ENCODE peak calls at places on chromosomes 12 and 14, in seven cellular contexts. One of them, this sample, is unnamed. For H3K4me1, the result is how much of the 10 kb centered on the place peaks cover.

GRCh38 chr12:75974323-75975273 is 57.0 kb downstream of the PHLDA1 start:
- DNase-seq in A549: no peak
- DNase-seq in HCT116: no peak
- DNase-seq in stomach: no peak
- DNase-seq in H1: no peak
- DNase-seq in Peyer's patch: no peak
- DNase-seq in uterus: no peak
- DNase-seq in this sample: no peak

GRCh38 chr14:64944861-64945260 is 2.3 kb upstream of the GPX2 start:
- DNase-seq in A549: no peak
- DNase-seq in HCT116: no peak
- DNase-seq in stomach: no peak
- DNase-seq in H1: no peak
- DNase-seq in Peyer's patch: peak
- DNase-seq in uterus: no peak
- DNase-seq in this sample: no peak

GRCh38 chr12:1948883-1949282 is 30.4 kb upstream of the CACNA2D4 start:
- DNase-seq in A549: no peak
- DNase-seq in HCT116: no peak
- DNase-seq in stomach: peak
- DNase-seq in H1: no peak
- DNase-seq in Peyer's patch: no peak
- DNase-seq in uterus: no peak
- DNase-seq in this sample: no peak

GRCh38 chr12:87025976-87026375 is 769.8 kb upstream of the MGAT4C start:
- DNase-seq in A549: no peak
- DNase-seq in HCT116: no peak
- DNase-seq in stomach: no peak
- DNase-seq in H1: no peak
- DNase-seq in Peyer's patch: no peak
- DNase-seq in uterus: no peak
- DNase-seq in this sample: no peak

GRCh38 chr14:71324767-71325272 is 417.6 kb downstream of the PCNX1 start:
- DNase-seq in A549: no peak
- DNase-seq in HCT116: no peak
- DNase-seq in stomach: no peak
- DNase-seq in H1: no peak
- DNase-seq in Peyer's patch: no peak
- DNase-seq in uterus: no peak
- DNase-seq in this sample: no peak

GRCh38 chr12:102990419-102990818 is 32.9 kb downstream of the ASCL1 start:
- DNase-seq in A549: no peak
- DNase-seq in HCT116: no peak
- DNase-seq in stomach: no peak
- DNase-seq in H1: no peak
- DNase-seq in Peyer's patch: no peak
- DNase-seq in uterus: no peak
- DNase-seq in this sample: no peak

GRCh38 chr14:20866963-20867362 is 24.2 kb upstream of the RNASE3 start:
- DNase-seq in A549: no peak
- DNase-seq in HCT116: peak
- DNase-seq in stomach: no peak
- DNase-seq in H1: no peak
- DNase-seq in Peyer's patch: no peak
- DNase-seq in uterus: no peak
- DNase-seq in this sample: no peak

GRCh38 chr12:76060111-76060510 is 24.4 kb downstream of the NAP1L1 start:
- DNase-seq in A549: no peak
- DNase-seq in HCT116: no peak
- DNase-seq in stomach: no peak
- DNase-seq in H1: no peak
- DNase-seq in Peyer's patch: no peak
- DNase-seq in uterus: no peak
- DNase-seq in this sample: no peak

GRCh38 chr12:48744251-48745008 is 27.9 kb upstream of the CCNT1 start:
- DNase-seq in A549: no peak
- DNase-seq in HCT116: no peak
- DNase-seq in stomach: no peak
- DNase-seq in H1: no peak
- DNase-seq in Peyer's patch: no peak
- DNase-seq in uterus: no peak
- DNase-seq in this sample: no peak

GRCh38 chr12:122643207-122643805 is 59.9 kb downstream of the HCAR2 start:
- DNase-seq in A549: no peak
- DNase-seq in HCT116: no peak
- DNase-seq in stomach: no peak
- DNase-seq in H1: no peak
- DNase-seq in Peyer's patch: no peak
- DNase-seq in uterus: no peak
- DNase-seq in this sample: no peak

GRCh38 chr12:29655861-29656260 is 127.9 kb downstream of the TMTC1 start:
- DNase-seq in A549: no peak
- DNase-seq in HCT116: no peak
- DNase-seq in stomach: no peak
- DNase-seq in H1: no peak
- DNase-seq in Peyer's patch: no peak
- DNase-seq in uterus: no peak
- DNase-seq in this sample: no peak

GRCh38 chr12:113734503-113734902 is 231.6 kb downstream of the RBM19 start:
- DNase-seq in A549: no peak
- DNase-seq in HCT116: no peak
- DNase-seq in stomach: no peak
- DNase-seq in H1: no peak
- DNase-seq in Peyer's patch: no peak
- DNase-seq in uterus: no peak
- DNase-seq in this sample: no peak

GRCh38 chr12:69534389-69534822 is 50.9 kb upstream of the CCT2 start:
- DNase-seq in A549: peak
- DNase-seq in HCT116: peak
- DNase-seq in stomach: no peak
- DNase-seq in H1: peak
- DNase-seq in Peyer's patch: peak
- DNase-seq in uterus: peak
- DNase-seq in this sample: peak

GRCh38 chr14:73833530-73834257 is 17.9 kb upstream of the PTGR2 start:
- DNase-seq in A549: no peak
- DNase-seq in HCT116: no peak
- DNase-seq in stomach: no peak
- DNase-seq in H1: no peak
- DNase-seq in Peyer's patch: no peak
- DNase-seq in uterus: no peak
- DNase-seq in this sample: no peak

GRCh38 chr12:46468813-46469212 is 96.2 kb upstream of the SLC38A2 start:
- DNase-seq in A549: no peak
- DNase-seq in HCT116: no peak
- DNase-seq in stomach: no peak
- DNase-seq in H1: no peak
- DNase-seq in Peyer's patch: no peak
- DNase-seq in uterus: no peak
- DNase-seq in this sample: no peak

GRCh38 chr12:46470975-46471374 is 98.4 kb upstream of the SLC38A2 start:
- DNase-seq in A549: no peak
- DNase-seq in HCT116: peak
- DNase-seq in stomach: no peak
- DNase-seq in H1: no peak
- DNase-seq in Peyer's patch: no peak
- DNase-seq in uterus: no peak
- DNase-seq in this sample: no peak

GRCh38 chr12:46471404-46471803 is 98.8 kb upstream of the SLC38A2 start:
- DNase-seq in A549: no peak
- DNase-seq in HCT116: no peak
- DNase-seq in stomach: no peak
- DNase-seq in H1: no peak
- DNase-seq in Peyer's patch: no peak
- DNase-seq in uterus: no peak
- DNase-seq in this sample: no peak

GRCh38 chr12:46468159-46468558 is 95.6 kb upstream of the SLC38A2 start:
- DNase-seq in A549: no peak
- DNase-seq in HCT116: peak
- DNase-seq in stomach: peak
- DNase-seq in H1: no peak
- DNase-seq in Peyer's patch: peak
- DNase-seq in uterus: no peak
- DNase-seq in this sample: no peak

DNA sequence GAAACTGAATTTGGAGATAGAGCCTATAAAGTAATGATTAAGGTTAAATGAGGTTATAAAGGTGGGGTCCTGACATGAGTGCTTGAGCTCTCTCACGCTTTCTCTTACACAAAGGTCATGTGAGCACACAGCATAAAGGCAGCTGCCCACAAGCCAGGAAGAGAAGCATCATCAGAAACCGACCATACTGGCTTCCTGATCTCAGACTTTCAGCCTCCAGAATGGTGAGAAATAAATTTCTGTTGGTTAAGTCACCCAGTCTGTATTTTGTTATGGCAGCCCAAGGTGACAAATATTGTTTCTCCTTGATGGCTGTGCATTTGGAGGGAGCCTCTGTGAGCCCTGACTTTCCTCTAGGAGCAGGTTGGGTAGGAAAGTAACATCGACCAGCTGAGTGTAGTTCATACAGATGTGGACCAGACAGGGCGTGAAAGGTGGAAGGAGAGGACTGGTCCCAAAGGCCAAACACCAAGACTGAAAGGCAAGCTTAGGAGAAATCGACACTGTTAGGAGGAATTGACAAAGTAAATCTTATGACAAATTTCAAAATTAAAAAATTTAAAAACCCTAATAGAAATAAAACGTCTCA is 97.6 kb upstream of the SLC38A2 start:
- DNase-seq in A549: no peak
- DNase-seq in HCT116: no peak
- DNase-seq in stomach: no peak
- DNase-seq in H1: no peak
- DNase-seq in Peyer's patch: peak
- DNase-seq in uterus: no peak
- DNase-seq in this sample: no peak
- H3K4me1 ChIP-seq in A549: half or more
- H3K4me1 ChIP-seq in HCT116: half or more
- H3K4me1 ChIP-seq in stomach: half or more
- H3K4me1 ChIP-seq in H1: under half
- H3K4me1 ChIP-seq in Peyer's patch: under half
- H3K4me1 ChIP-seq in uterus: under half
- H3K4me1 ChIP-seq in this sample: under half

GRCh38 chr12:95738024-95738611 is 52.4 kb downstream of the NTN4 start:
- DNase-seq in A549: no peak
- DNase-seq in HCT116: no peak
- DNase-seq in stomach: peak
- DNase-seq in H1: no peak
- DNase-seq in Peyer's patch: no peak
- DNase-seq in uterus: no peak
- DNase-seq in this sample: no peak
- TF ChIP-seq POLR2A in A549: no peak
- TF ChIP-seq POLR2A in HCT116: no peak
- TF ChIP-seq POLR2A in stomach: no peak
- TF ChIP-seq POLR2A in H1: no peak
- TF ChIP-seq POLR2A in Peyer's patch: no peak
- TF ChIP-seq POLR2A in uterus: no peak
- TF ChIP-seq POLR2A in this sample: no peak

GRCh38 chr14:53462931-53463778 is 310.0 kb upstream of the DDHD1 start:
- DNase-seq in A549: no peak
- DNase-seq in HCT116: peak
- DNase-seq in stomach: no peak
- DNase-seq in H1: no peak
- DNase-seq in Peyer's patch: no peak
- DNase-seq in uterus: no peak
- DNase-seq in this sample: no peak

GRCh38 chr14:53460544-53460943 is 307.4 kb upstream of the DDHD1 start:
- DNase-seq in A549: no peak
- DNase-seq in HCT116: no peak
- DNase-seq in stomach: no peak
- DNase-seq in H1: no peak
- DNase-seq in Peyer's patch: no peak
- DNase-seq in uterus: no peak
- DNase-seq in this sample: no peak

GRCh38 chr14:53458368-53458814 is 305.3 kb upstream of the DDHD1 start:
- DNase-seq in A549: peak
- DNase-seq in HCT116: peak
- DNase-seq in stomach: no peak
- DNase-seq in H1: no peak
- DNase-seq in Peyer's patch: no peak
- DNase-seq in uterus: no peak
- DNase-seq in this sample: no peak

DNA sequence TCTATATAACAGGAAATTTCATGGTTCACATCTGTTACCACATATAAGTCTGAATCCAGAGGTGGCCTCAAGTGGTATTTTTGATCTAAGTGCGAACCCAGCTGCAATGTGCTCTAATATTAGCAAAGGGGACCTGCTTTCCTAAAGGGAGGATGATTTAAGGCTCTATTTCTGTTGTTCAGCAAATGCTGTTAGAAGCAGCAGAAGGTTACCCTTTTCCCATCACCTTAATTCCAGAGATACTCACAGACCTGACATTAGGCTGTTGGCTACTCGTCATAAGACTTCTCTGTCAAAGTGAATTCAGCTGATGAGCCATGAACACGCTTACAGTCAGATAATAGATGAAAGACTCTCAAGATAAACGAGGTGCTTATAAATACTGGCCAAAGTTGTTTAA is 308.7 kb upstream of the DDHD1 start:
- DNase-seq in A549: no peak
- DNase-seq in HCT116: no peak
- DNase-seq in stomach: no peak
- DNase-seq in H1: no peak
- DNase-seq in Peyer's patch: no peak
- DNase-seq in uterus: no peak
- DNase-seq in this sample: no peak
- H3K4me1 ChIP-seq in A549: under half
- H3K4me1 ChIP-seq in HCT116: half or more
- H3K4me1 ChIP-seq in stomach: under half
- H3K4me1 ChIP-seq in H1: under half
- H3K4me1 ChIP-seq in Peyer's patch: under half
- H3K4me1 ChIP-seq in uterus: under half
- H3K4me1 ChIP-seq in this sample: under half

GRCh38 chr12:112096667-112097066 is 11.9 kb downstream of the NAA25 start:
- DNase-seq in A549: peak
- DNase-seq in HCT116: peak
- DNase-seq in stomach: no peak
- DNase-seq in H1: no peak
- DNase-seq in Peyer's patch: no peak
- DNase-seq in uterus: no peak
- DNase-seq in this sample: no peak
- TF ChIP-seq POLR2A in A549: no peak
- TF ChIP-seq POLR2A in HCT116: no peak
- TF ChIP-seq POLR2A in stomach: no peak
- TF ChIP-seq POLR2A in H1: no peak
- TF ChIP-seq POLR2A in Peyer's patch: no peak
- TF ChIP-seq POLR2A in uterus: no peak
- TF ChIP-seq POLR2A in this sample: no peak

GRCh38 chr12:108712164-108712924 is 19.0 kb downstream of the CORO1C start:
- DNase-seq in A549: no peak
- DNase-seq in HCT116: no peak
- DNase-seq in stomach: no peak
- DNase-seq in H1: no peak
- DNase-seq in Peyer's patch: no peak
- DNase-seq in uterus: no peak
- DNase-seq in this sample: no peak
- H3K4me1 ChIP-seq in A549: under half
- H3K4me1 ChIP-seq in HCT116: under half
- H3K4me1 ChIP-seq in stomach: half or more
- H3K4me1 ChIP-seq in H1: under half
- H3K4me1 ChIP-seq in Peyer's patch: under half
- H3K4me1 ChIP-seq in uterus: under half
- H3K4me1 ChIP-seq in this sample: half or more

GRCh38 chr12:4320859-4321701 is at the start of gene TIGAR:
- DNase-seq in A549: peak
- DNase-seq in HCT116: peak
- DNase-seq in stomach: peak
- DNase-seq in H1: peak
- DNase-seq in Peyer's patch: peak
- DNase-seq in uterus: peak
- DNase-seq in this sample: peak
- TF ChIP-seq POLR2A in A549: peak
- TF ChIP-seq POLR2A in HCT116: peak
- TF ChIP-seq POLR2A in stomach: no peak
- TF ChIP-seq POLR2A in H1: peak
- TF ChIP-seq POLR2A in Peyer's patch: peak
- TF ChIP-seq POLR2A in uterus: peak
- TF ChIP-seq POLR2A in this sample: peak

This sample was measured in esophagus squamous epithelium.